ENCODE peak calls at places on chromosomes 11 and 22, in eight cellular contexts. One of them, this sample, is unnamed.

GRCh38 chr22:31271485-31271884 is 20.8 kb downstream of the PIK3IP1 start:
- DNase-seq in ELF-1: no peak
- DNase-seq in heart left ventricle: no peak
- DNase-seq in stimulated activated CD4-positive, alpha-beta T cell treated with anti-CD3 and anti-CD28 coated beads, TNF-alpha, amount 100 ng/mL, for 48 hours: no peak
- DNase-seq in activated T-cell treated with anti-CD3 and anti-CD28 coated beads, Interleukin-2, amount 50 U/mL, for 1 hour: no peak
- DNase-seq in osteocyte: no peak
- DNase-seq in CD4-positive, alpha-beta memory T cell: no peak
- DNase-seq in HTR-8/SVneo: no peak
- DNase-seq in this sample: no peak

GRCh38 chr11:19208959-19209568 is 7.3 kb upstream of the CSRP3 start:
- DNase-seq in heart left ventricle: no peak
- DNase-seq in ELF-1: no peak
- DNase-seq in stimulated activated CD4-positive, alpha-beta T cell treated with anti-CD3 and anti-CD28 coated beads, TNF-alpha, amount 100 ng/mL, for 48 hours: no peak
- DNase-seq in HTR-8/SVneo: no peak
- DNase-seq in osteocyte: no peak
- DNase-seq in CD4-positive, alpha-beta memory T cell: no peak
- DNase-seq in activated T-cell treated with anti-CD3 and anti-CD28 coated beads, Interleukin-2, amount 50 U/mL, for 1 hour: no peak
- DNase-seq in this sample: no peak

GRCh38 chr11:2398664-2399355 is 1.7 kb upstream of the TSSC4 start:
- DNase-seq in ELF-1: no peak
- DNase-seq in CD4-positive, alpha-beta memory T cell: no peak
- DNase-seq in heart left ventricle: no peak
- DNase-seq in HTR-8/SVneo: no peak
- DNase-seq in osteocyte: no peak
- DNase-seq in activated T-cell treated with anti-CD3 and anti-CD28 coated beads, Interleukin-2, amount 50 U/mL, for 1 hour: no peak
- DNase-seq in stimulated activated CD4-positive, alpha-beta T cell treated with anti-CD3 and anti-CD28 coated beads, TNF-alpha, amount 100 ng/mL, for 48 hours: no peak
- DNase-seq in this sample: no peak

GRCh38 chr22:49929553-49929979 is 11.1 kb downstream of the CRELD2 start:
- DNase-seq in activated T-cell treated with anti-CD3 and anti-CD28 coated beads, Interleukin-2, amount 50 U/mL, for 1 hour: peak
- DNase-seq in heart left ventricle: peak
- DNase-seq in HTR-8/SVneo: peak
- DNase-seq in osteocyte: no peak
- DNase-seq in CD4-positive, alpha-beta memory T cell: peak
- DNase-seq in stimulated activated CD4-positive, alpha-beta T cell treated with anti-CD3 and anti-CD28 coated beads, TNF-alpha, amount 100 ng/mL, for 48 hours: peak
- DNase-seq in ELF-1: peak
- DNase-seq in this sample: peak

GRCh38 chr11:2377511-2378443 is 667 bp downstream of the CD81 start:
- DNase-seq in activated T-cell treated with anti-CD3 and anti-CD28 coated beads, Interleukin-2, amount 50 U/mL, for 1 hour: peak
- DNase-seq in osteocyte: no peak
- DNase-seq in stimulated activated CD4-positive, alpha-beta T cell treated with anti-CD3 and anti-CD28 coated beads, TNF-alpha, amount 100 ng/mL, for 48 hours: peak
- DNase-seq in ELF-1: no peak
- DNase-seq in heart left ventricle: peak
- DNase-seq in CD4-positive, alpha-beta memory T cell: peak
- DNase-seq in HTR-8/SVneo: peak
- DNase-seq in this sample: peak

GRCh38 chr22:48727454-48728058 is 1100.1 kb downstream of the BRD1 start:
- DNase-seq in HTR-8/SVneo: no peak
- DNase-seq in osteocyte: no peak
- DNase-seq in CD4-positive, alpha-beta memory T cell: no peak
- DNase-seq in ELF-1: no peak
- DNase-seq in heart left ventricle: no peak
- DNase-seq in activated T-cell treated with anti-CD3 and anti-CD28 coated beads, Interleukin-2, amount 50 U/mL, for 1 hour: no peak
- DNase-seq in stimulated activated CD4-positive, alpha-beta T cell treated with anti-CD3 and anti-CD28 coated beads, TNF-alpha, amount 100 ng/mL, for 48 hours: no peak
- DNase-seq in this sample: no peak

GRCh38 chr11:35043933-35044332 is 95.0 kb upstream of the CD44 start:
- DNase-seq in activated T-cell treated with anti-CD3 and anti-CD28 coated beads, Interleukin-2, amount 50 U/mL, for 1 hour: no peak
- DNase-seq in HTR-8/SVneo: no peak
- DNase-seq in CD4-positive, alpha-beta memory T cell: no peak
- DNase-seq in stimulated activated CD4-positive, alpha-beta T cell treated with anti-CD3 and anti-CD28 coated beads, TNF-alpha, amount 100 ng/mL, for 48 hours: no peak
- DNase-seq in osteocyte: no peak
- DNase-seq in heart left ventricle: no peak
- DNase-seq in ELF-1: no peak
- DNase-seq in this sample: no peak

GRCh38 chr11:8717876-8718753 is 35.5 kb downstream of the RPL27A start:
- DNase-seq in stimulated activated CD4-positive, alpha-beta T cell treated with anti-CD3 and anti-CD28 coated beads, TNF-alpha, amount 100 ng/mL, for 48 hours: no peak
- DNase-seq in ELF-1: peak
- DNase-seq in activated T-cell treated with anti-CD3 and anti-CD28 coated beads, Interleukin-2, amount 50 U/mL, for 1 hour: no peak
- DNase-seq in HTR-8/SVneo: peak
- DNase-seq in osteocyte: no peak
- DNase-seq in CD4-positive, alpha-beta memory T cell: no peak
- DNase-seq in heart left ventricle: no peak
- DNase-seq in this sample: no peak

GRCh38 chr22:23446796-23447350 is 133.2 kb downstream of the IGLL1 start:
- DNase-seq in CD4-positive, alpha-beta memory T cell: no peak
- DNase-seq in heart left ventricle: no peak
- DNase-seq in osteocyte: no peak
- DNase-seq in activated T-cell treated with anti-CD3 and anti-CD28 coated beads, Interleukin-2, amount 50 U/mL, for 1 hour: no peak
- DNase-seq in HTR-8/SVneo: no peak
- DNase-seq in ELF-1: no peak
- DNase-seq in stimulated activated CD4-positive, alpha-beta T cell treated with anti-CD3 and anti-CD28 coated beads, TNF-alpha, amount 100 ng/mL, for 48 hours: no peak
- DNase-seq in this sample: no peak

This sample was measured in activated naive CD8-positive, alpha-beta T cell treated with anti-CD3 and anti-CD28 coated beads, Interleukin-2, amount 10 ng/mL, durations not matched to agents 7 days and 5 days.